ENCODE peak calls at places on chromosomes 11 and 22, in four cellular contexts. R is SHP77 treated with DMSO at 0.1 percent for 48 hours; V is mesothelial cell of epicardium; E is CD4-positive, CD25-positive, alpha-beta regulatory T cell. B is an unnamed sample.

GRCh38 chr11:64644348-64645242 is 53.6 kb downstream of the SLC22A12 start:
- DNase-seq in V (no peak), E (peak; percentile 8), R (no peak), B (no peak)

GRCh38 chr11:123560001-123560400 is 94.4 kb downstream of the SCN3B start:
- DNase-seq in R (peak; percentile 25), E (peak; percentile 56), V (no peak), B (no peak)

GRCh38 chr11:2987881-2988280 is 4.2 kb downstream of the NAP1L4 start:
- DNase-seq in V (no peak), R (no peak), E (peak; percentile 74), B (no peak)

GRCh38 chr11:85822814-85823213 is 11.9 kb upstream of the SYTL2 start:
- DNase-seq in V (no peak), R (no peak), E (no peak), B (no peak)

GRCh38 chr11:125454047-125454446 is 42.0 kb downstream of the FEZ1 start:
- DNase-seq in R (no peak), E (no peak), V (no peak), B (no peak)

GRCh38 chr11:27622541-27623300 is 77.5 kb downstream of the BDNF start:
- DNase-seq in V (no peak), R (no peak), E (no peak), B (no peak)

GRCh38 chr11:104572279-104572678 is 326.0 kb downstream of the CASP12 start:
- DNase-seq in R (no peak), V (no peak), E (no peak), B (no peak)

GRCh38 chr11:393219-394033 is 583 bp upstream of the PKP3 start:
- DNase-seq in E (no peak), R (no peak), V (no peak), B (no peak)

GRCh38 chr11:71286701-71287643 is 34.6 kb upstream of the SHANK2 start:
- DNase-seq in R (no peak), V (no peak), E (no peak), B (no peak)

GRCh38 chr11:12827929-12828812 is 153.9 kb downstream of the TEAD1 start:
- DNase-seq in R (no peak), E (no peak), V (no peak), B (no peak)

GRCh38 chr11:133181672-133182071 is 350.6 kb downstream of the OPCML start:
- DNase-seq in E (no peak), R (no peak), V (no peak), B (no peak)

GRCh38 chr11:128713595-128713994 is 19.7 kb downstream of the FLI1 start:
- DNase-seq in R (no peak), E (no peak), V (no peak), B (no peak)

GRCh38 chr22:37145415-37146385 is 4.0 kb downstream of the IL2RB start:
- DNase-seq in R (no peak), E (peak; percentile 34), V (no peak), B (no peak)

GRCh38 chr22:19875531-19876313 is 21.0 kb upstream of the GNB1L start:
- DNase-seq in V (peak; percentile 19), E (no peak), R (no peak), B (no peak)